ENCODE peak calls at places on chromosomes 5 and 9, in five cellular contexts. N is psoas muscle; K is neuronal stem cell; G is CD8-positive, alpha-beta memory T cell; J is CD4-positive, CD25-positive, alpha-beta regulatory T cell. C is an unnamed sample. For H3K4me1, the result is how much of the 10 kb centered on the place peaks cover.

GRCh38 chr9:70100362-70100761 is 56.7 kb downstream of the MAMDC2 start:
- DNase-seq in N (no peak), K (no peak), G (no peak), J (no peak), C (no peak)

GRCh38 chr5:97547414-97547813 is 364.4 kb upstream of the RIOK2 start:
- DNase-seq in N (no peak), K (no peak), G (no peak), J (peak), C (no peak)

GRCh38 chr9:73089304-73089985 is 62.2 kb upstream of the ANXA1 start:
- DNase-seq in N (no peak), K (no peak), G (no peak), J (no peak), C (no peak)

GRCh38 chr9:5617749-5618148 is 11.2 kb upstream of the RIC1 start:
- DNase-seq in N (no peak), K (no peak), G (no peak), J (no peak), C (no peak)

GRCh38 chr9:112541690-112542089 is 55.1 kb downstream of the KIAA1958 start:
- DNase-seq in N (no peak), K (no peak), G (no peak), J (no peak), C (no peak)

GRCh38 chr5:62460578-62460983 is 48.0 kb downstream of the IPO11 start:
- DNase-seq in N (no peak), K (peak), G (peak), J (peak), C (no peak)

GRCh38 chr5:150179221-150179620 is 10.6 kb upstream of the SLC6A7 start:
- DNase-seq in N (no peak), K (no peak), G (no peak), J (no peak), C (no peak)

GRCh38 chr5:78102498-78102897 is 192.0 kb downstream of the AP3B1 start:
- DNase-seq in N (no peak), K (no peak), G (no peak), J (no peak), C (no peak)

GRCh38 chr5:172502969-172503368 is 48.6 kb upstream of the SH3PXD2B start:
- DNase-seq in N (no peak), K (no peak), G (no peak), J (no peak), C (no peak)

GRCh38 chr9:70131296-70131695 is 87.6 kb downstream of the MAMDC2 start:
- DNase-seq in N (no peak), K (no peak), G (no peak), J (no peak), C (no peak)

GRCh38 chr5:151528996-151529395 is 62.1 kb downstream of the FAT2 start:
- DNase-seq in N (no peak), K (no peak), G (no peak), J (no peak), C (no peak)

GRCh38 chr5:160369990-160370712 is at the start of gene C1QTNF2:
- DNase-seq in N (peak), K (peak), G (no peak), J (no peak), C (no peak)
- H3K4me1 ChIP-seq in N (under half), K (under half), G (under half), J (under half), C (under half)

GRCh38 chr5:139698461-139699146 is 50.5 kb downstream of the CXXC5 start:
- DNase-seq in N (peak), K (peak), G (no peak), J (no peak), C (no peak)
- H3K4me1 ChIP-seq in N (under half), K (under half), G (under half), J (under half), C (under half)

DNA sequence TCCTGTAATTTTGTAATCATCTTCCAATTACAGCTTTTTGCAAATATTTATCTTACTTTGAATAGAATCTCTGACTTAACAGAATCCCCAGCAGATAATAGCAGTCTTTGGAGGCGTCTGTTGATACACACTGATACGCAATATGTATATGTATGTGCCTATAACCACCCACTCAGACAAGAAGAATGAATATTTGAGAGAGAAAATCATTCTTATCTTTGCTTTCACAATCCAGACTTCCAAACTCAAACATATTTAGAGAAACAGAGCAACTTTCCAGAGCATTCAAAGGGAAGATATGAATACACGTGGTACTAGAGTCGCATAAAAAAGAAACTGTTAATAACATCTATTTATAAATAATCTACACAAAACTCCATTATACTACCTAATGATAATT is 6.1 kb downstream of the RORB start:
- DNase-seq in N (no peak), K (no peak), G (no peak), J (no peak), C (no peak)
- H3K4me1 ChIP-seq in N (under half), K (under half), G (under half), J (under half), C (under half)

GRCh38 chr9:6782981-6783380 is 25.2 kb downstream of the KDM4C start:
- DNase-seq in N (no peak), K (no peak), G (no peak), J (no peak), C (no peak)
- H3K4me1 ChIP-seq in N (half or more), K (under half), G (half or more), J (under half), C (under half)

DNA sequence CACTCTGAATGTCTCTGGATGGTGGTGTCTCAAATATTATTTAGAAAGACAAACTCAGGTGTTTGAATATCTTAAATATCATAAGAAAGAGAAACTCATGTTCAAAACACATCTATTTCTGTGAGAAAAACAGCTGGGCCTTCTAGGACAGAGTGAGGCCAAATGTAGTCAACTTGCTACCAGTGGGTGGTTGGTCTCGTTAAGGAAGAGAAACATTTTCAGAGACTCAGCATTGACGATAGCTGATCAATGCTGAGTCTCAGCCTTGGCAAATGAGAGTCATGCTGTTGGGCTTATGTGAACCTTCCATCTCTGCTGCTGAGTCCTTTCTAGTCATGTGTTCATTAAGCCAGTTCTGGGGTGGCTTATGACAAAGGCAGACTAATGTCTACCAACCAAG is 418.0 kb downstream of the CETN3 start:
- DNase-seq in N (no peak), K (no peak), G (no peak), J (no peak), C (no peak)
- H3K4me1 ChIP-seq in N (under half), K (under half), G (under half), J (under half), C (under half)

GRCh38 chr9:133713211-133713959 is 24.8 kb downstream of the SARDH start:
- DNase-seq in N (no peak), K (no peak), G (no peak), J (no peak), C (peak)
- H3K4me1 ChIP-seq in N (under half), K (under half), G (under half), J (under half), C (under half)